ENCODE peak calls at places on chromosomes 6 and 20, in five cellular contexts. G, Y, K, J and C are unnamed samples.

GRCh38 chr6:83417880-83418663 is 12.8 kb downstream of the ME1 start:
- DNase-seq in G (no peak), Y (no peak), K (peak; percentile 39), J (peak; percentile 80), C (no peak)

GRCh38 chr6:100144991-100145390 is 151.0 kb upstream of the MCHR2 start:
- DNase-seq in G (no peak), Y (no peak), K (no peak), J (no peak), C (no peak)

GRCh38 chr6:37038297-37039198 is 33.1 kb downstream of the FGD2 start:
- DNase-seq in G (no peak), Y (peak; percentile 81), K (no peak), J (peak; percentile 34), C (no peak)

GRCh38 chr6:56953597-56954388 is 1.1 kb upstream of the BEND6 start:
- DNase-seq in G (peak; percentile 17), Y (no peak), K (no peak), J (peak; percentile 32), C (peak; percentile 9)

GRCh38 chr20:51966296-51966971 is 164.1 kb upstream of the SALL4 start:
- DNase-seq in G (peak; percentile 61), Y (peak; percentile 34), K (no peak), J (peak; percentile 85), C (no peak)

GRCh38 chr6:3297909-3298308 is 39.2 kb downstream of the PSMG4 start:
- DNase-seq in G (no peak), Y (no peak), K (no peak), J (no peak), C (peak; percentile 31)

GRCh38 chr6:127518212-127518709 is 874 bp downstream of the MTCL3 start:
- DNase-seq in G (no peak), Y (no peak), K (no peak), J (no peak), C (no peak)

GRCh38 chr6:70298070-70298469 is 4.8 kb downstream of the COL9A1 start:
- DNase-seq in G (no peak), Y (no peak), K (no peak), J (no peak), C (no peak)

GRCh38 chr6:119379809-119380208 is 30.2 kb upstream of the MAN1A1 start:
- DNase-seq in G (no peak), Y (no peak), K (no peak), J (no peak), C (no peak)

GRCh38 chr6:22892452-22892851 is 323.1 kb downstream of the HDGFL1 start:
- DNase-seq in G (no peak), Y (peak; percentile 22), K (peak; percentile 89), J (peak; percentile 98), C (no peak)

GRCh38 chr20:7716286-7716972 is 223.8 kb downstream of the HAO1 start:
- DNase-seq in G (no peak), Y (no peak), K (no peak), J (peak; percentile 50), C (no peak)

GRCh38 chr6:18021166-18021850 is 33.9 kb upstream of the KIF13A start:
- DNase-seq in G (no peak), Y (no peak), K (no peak), J (no peak), C (no peak)

GRCh38 chr20:5990946-5991345 is 40.5 kb downstream of the MCM8 start:
- DNase-seq in G (no peak), Y (no peak), K (no peak), J (no peak), C (no peak)

GRCh38 chr20:61186771-61187170 is 65.3 kb upstream of the CDH4 start:
- DNase-seq in G (no peak), Y (no peak), K (no peak), J (peak; percentile 60), C (no peak)

DNA sequence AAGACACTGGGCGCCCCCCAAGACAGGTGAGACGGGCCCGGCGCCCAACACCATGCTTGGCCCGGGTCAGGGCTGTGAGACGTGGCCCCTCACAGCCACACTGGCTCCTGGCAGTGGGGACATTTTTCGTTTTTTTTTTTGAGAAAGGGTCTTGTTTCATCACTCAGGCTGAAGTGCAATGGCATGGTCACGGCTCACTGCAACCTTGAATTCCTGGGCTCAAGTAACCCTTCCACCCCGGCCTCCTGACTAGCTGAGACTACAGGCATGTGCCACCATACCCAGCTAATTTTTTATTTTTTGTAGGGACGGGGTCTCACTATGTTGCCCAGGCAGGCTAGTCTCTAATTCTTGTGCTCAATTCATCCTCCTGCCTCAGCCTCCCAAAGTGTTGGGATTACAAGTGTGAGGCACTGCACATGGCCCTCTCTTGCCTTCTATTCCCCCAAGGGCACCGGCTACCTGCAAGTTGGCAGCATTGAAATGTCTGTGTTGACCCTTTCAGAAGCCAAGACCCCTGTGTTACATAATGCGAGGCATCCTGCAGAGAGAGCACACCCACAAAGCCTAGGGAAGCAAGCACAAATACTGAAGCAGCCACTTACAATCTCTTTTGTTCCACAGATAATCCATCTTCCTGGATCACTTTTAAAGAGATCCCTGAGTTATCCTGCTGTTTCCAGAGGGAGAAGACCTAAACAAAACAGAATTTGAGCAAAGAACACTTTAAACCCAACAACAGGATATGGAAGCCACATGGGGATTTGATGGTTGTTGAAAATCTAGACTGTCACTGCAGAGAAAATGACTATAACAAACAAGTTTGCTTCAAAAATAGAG is 57.5 kb upstream of the SLC4A11 start:
- DNase-seq in G (no peak), Y (no peak), K (no peak), J (no peak), C (no peak)
- H3K4me3 ChIP-seq in G (no peak overlapping the region), Y (no peak overlapping the region), K (no peak overlapping the region), J (no peak overlapping the region), C (no peak overlapping the region)

DNA sequence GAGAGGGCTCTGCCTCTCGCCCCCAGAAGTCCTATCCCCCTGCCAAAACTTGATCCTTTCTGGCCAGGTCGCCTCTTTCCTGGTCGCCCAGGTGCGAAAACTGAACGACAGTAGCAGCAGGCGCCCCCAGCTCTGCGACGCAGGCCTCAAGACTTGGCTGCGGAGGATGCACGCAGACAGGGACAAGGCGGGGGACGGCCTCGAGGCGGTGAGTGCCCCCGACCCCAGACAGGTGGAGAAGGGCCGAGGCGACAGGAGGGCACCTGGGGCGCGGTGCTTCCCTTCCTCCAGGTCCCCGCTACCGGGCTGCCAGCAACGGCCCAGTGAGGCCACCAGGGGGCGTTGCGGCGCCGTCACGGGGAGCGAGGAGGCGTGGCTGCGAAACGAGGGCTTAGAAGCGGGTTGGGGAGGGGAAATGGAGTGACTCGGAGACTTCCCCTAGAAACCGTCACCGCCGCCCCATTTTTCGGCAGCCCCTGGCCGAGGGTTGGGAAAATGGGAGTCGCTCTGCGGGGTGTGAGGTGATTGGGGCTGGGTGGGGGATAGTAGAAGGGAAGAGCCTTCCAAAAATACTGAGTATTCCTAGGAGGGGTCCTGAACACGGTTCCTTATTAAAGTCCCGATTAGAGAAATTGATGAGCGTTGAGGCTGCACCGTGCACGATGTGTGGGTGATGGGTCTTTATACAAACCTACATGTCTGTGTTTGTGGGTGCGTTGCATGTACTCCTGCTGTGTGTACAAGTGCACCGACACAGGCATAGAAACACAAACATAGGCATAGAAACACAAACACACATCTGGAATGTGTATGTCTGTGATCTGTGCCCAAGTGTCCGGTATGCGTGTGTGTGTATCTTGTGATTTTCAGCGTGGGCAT is 44.6 kb downstream of the ARHGAP40 start:
- DNase-seq in G (peak; percentile 76), Y (peak; percentile 74), K (peak; percentile 16), J (peak; percentile 66), C (peak; percentile 55)
- H3K4me3 ChIP-seq in G (no peak overlapping the region), Y (peak overlapping the region; percentile 6), K (peak overlapping the region; percentile 34), J (peak overlapping the region; percentile 21), C (peak overlapping the region; percentile 43)

DNA sequence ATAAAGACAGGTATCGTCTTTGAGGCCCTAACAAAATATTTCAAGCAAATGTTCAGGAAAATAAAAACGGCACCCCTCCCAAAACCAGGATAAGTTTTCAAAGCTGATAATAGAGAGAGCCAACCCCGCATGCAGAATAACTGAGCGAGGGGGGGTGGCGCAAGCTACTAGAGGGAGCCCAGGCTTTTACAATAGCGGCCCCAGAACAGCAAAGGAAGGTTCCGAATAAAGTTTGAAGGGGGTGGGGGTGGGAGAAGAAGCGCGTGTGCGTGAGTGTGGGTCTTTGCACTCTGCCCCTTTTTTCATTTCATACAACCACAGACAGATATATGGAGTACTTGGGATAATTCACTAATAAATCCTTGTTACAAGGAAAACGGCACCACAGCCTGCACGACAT is 1.9 kb downstream of the OLIG3 start:
- DNase-seq in G (no peak), Y (no peak), K (no peak), J (no peak), C (no peak)
- H3K4me3 ChIP-seq in G (no peak overlapping the region), Y (no peak overlapping the region), K (no peak overlapping the region), J (no peak overlapping the region), C (no peak overlapping the region)

DNA sequence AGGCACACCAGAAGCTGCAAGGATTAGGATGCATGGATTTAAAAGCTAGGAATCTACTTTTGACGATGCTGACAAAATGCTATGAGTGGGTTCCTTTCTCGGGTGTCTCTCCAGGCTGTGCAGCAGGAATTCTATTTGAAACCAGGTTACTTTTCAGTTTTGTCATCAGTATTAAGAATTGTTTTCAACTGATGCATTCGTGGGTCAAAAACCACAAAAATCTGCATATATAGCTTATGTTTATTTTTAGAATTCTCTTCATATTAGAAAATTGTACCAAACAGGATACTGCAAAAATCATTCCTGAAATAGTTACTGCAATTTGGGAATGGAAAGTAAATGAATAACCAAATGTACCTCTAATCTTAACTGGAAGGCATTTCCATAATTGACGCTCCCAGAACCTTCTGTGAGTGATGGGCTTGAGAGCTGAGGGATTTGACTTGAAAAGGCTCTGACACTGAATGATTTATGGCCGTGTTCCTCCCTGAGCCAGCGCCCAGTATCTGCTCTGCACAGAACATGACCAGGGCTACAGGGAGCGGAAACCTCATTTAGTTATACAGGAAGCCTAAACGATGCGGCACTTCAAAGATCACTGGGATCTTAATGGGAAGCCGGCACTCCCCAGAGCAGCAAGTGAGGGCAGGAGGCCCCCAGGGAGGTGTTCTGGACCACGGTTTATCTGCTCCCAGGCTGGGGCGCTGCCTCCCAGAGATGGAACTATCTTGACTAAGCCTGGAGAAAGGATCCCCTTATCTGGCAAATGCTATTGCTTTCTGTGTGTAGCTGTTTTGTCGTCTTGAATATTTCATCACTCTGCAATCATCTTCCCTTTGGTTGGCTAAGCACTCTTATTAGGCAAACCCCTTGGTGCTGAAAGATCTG is 445.9 kb downstream of the QKI start:
- DNase-seq in G (no peak), Y (no peak), K (peak; percentile 45), J (peak; percentile 9), C (no peak)
- H3K4me3 ChIP-seq in G (no peak overlapping the region), Y (no peak overlapping the region), K (peak overlapping the region; percentile 48), J (no peak overlapping the region), C (peak overlapping the region; percentile 27)

DNA sequence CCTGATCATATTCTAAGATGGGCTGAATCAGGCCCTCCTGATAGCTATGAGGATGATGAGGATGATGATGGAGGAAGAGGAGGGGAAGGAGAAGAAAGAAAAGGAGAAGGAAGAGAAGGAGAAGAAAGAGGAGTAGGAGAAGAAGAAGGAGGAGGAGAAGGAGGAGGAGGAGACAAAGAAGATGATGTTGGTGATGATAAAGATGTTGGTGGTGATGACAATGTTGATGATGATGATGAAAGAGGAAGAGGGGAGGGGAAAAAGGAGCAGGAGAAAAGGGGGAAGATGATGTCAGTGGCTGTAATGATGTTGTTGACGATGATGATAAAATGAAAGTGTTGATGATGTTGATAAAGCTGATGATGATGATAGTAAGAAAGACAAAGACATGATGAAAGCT is 119.5 kb downstream of the CDC5L start:
- DNase-seq in G (no peak), Y (no peak), K (no peak), J (no peak), C (no peak)
- H3K4me3 ChIP-seq in G (no peak overlapping the region), Y (no peak overlapping the region), K (no peak overlapping the region), J (no peak overlapping the region), C (no peak overlapping the region)